ENCODE peak calls at places on chromosome 22, in five cellular contexts. One of them, this sample, is unnamed.

GRCh38 chr22:29907753-29908515 is 25.0 kb downstream of the MTMR3 start:
- DNase-seq in spleen: no peak
- DNase-seq in adrenal gland: peak
- DNase-seq in right lobe of liver: peak
- DNase-seq in body of pancreas: peak
- DNase-seq in this sample: peak

GRCh38 chr22:42281284-42281683 is 10.8 kb upstream of the TCF20 start:
- DNase-seq in spleen: peak
- DNase-seq in adrenal gland: no peak
- DNase-seq in right lobe of liver: no peak
- DNase-seq in body of pancreas: no peak
- DNase-seq in this sample: no peak

GRCh38 chr22:21642584-21643448 is 714 bp downstream of the SDF2L1 start:
- DNase-seq in spleen: peak
- DNase-seq in adrenal gland: peak
- DNase-seq in right lobe of liver: peak
- DNase-seq in body of pancreas: peak
- DNase-seq in this sample: peak

GRCh38 chr22:42691440-42691839 is 29.2 kb downstream of the A4GALT start:
- DNase-seq in spleen: no peak
- DNase-seq in adrenal gland: no peak
- DNase-seq in right lobe of liver: no peak
- DNase-seq in body of pancreas: no peak
- DNase-seq in this sample: no peak

GRCh38 chr22:29706991-29707390 is 12.8 kb upstream of the CABP7 start:
- DNase-seq in spleen: no peak
- DNase-seq in adrenal gland: no peak
- DNase-seq in right lobe of liver: no peak
- DNase-seq in body of pancreas: peak
- DNase-seq in this sample: no peak

GRCh38 chr22:19004471-19004870 is 68.4 kb upstream of the PRODH start:
- DNase-seq in spleen: no peak
- DNase-seq in adrenal gland: no peak
- DNase-seq in right lobe of liver: no peak
- DNase-seq in body of pancreas: no peak
- DNase-seq in this sample: no peak

GRCh38 chr22:27918351-27919221 is 470 bp downstream of the PITPNB start:
- DNase-seq in spleen: no peak
- DNase-seq in adrenal gland: peak
- DNase-seq in right lobe of liver: peak
- DNase-seq in body of pancreas: peak
- DNase-seq in this sample: peak

GRCh38 chr22:26650722-26651421 is 6.5 kb upstream of the MIAT start:
- DNase-seq in spleen: no peak
- DNase-seq in adrenal gland: no peak
- DNase-seq in right lobe of liver: no peak
- DNase-seq in body of pancreas: no peak
- DNase-seq in this sample: no peak

GRCh38 chr22:29994027-29994715 is 86.1 kb upstream of the HORMAD2 start:
- DNase-seq in spleen: no peak
- DNase-seq in adrenal gland: no peak
- DNase-seq in right lobe of liver: no peak
- DNase-seq in body of pancreas: no peak
- DNase-seq in this sample: peak

GRCh38 chr22:45602824-45603301 is 68.8 kb upstream of the ATXN10 start:
- DNase-seq in spleen: peak
- DNase-seq in adrenal gland: no peak
- DNase-seq in right lobe of liver: no peak
- DNase-seq in body of pancreas: no peak
- DNase-seq in this sample: no peak

GRCh38 chr22:23970816-23971482 is 3.3 kb downstream of the DDT start:
- DNase-seq in spleen: no peak
- DNase-seq in adrenal gland: no peak
- DNase-seq in right lobe of liver: peak
- DNase-seq in body of pancreas: no peak
- DNase-seq in this sample: no peak

GRCh38 chr22:23969071-23969470 is 2.4 kb downstream of the DDTL start:
- DNase-seq in spleen: no peak
- DNase-seq in adrenal gland: no peak
- DNase-seq in right lobe of liver: no peak
- DNase-seq in body of pancreas: no peak
- DNase-seq in this sample: no peak

GRCh38 chr22:23970201-23970641 is 3.5 kb downstream of the DDTL start:
- DNase-seq in spleen: no peak
- DNase-seq in adrenal gland: no peak
- DNase-seq in right lobe of liver: no peak
- DNase-seq in body of pancreas: no peak
- DNase-seq in this sample: no peak
- TF ChIP-seq POLR2A in spleen: no peak
- TF ChIP-seq POLR2A in adrenal gland: no peak
- TF ChIP-seq POLR2A in right lobe of liver: no peak
- TF ChIP-seq POLR2A in body of pancreas: peak
- TF ChIP-seq POLR2A in this sample: no peak

DNA sequence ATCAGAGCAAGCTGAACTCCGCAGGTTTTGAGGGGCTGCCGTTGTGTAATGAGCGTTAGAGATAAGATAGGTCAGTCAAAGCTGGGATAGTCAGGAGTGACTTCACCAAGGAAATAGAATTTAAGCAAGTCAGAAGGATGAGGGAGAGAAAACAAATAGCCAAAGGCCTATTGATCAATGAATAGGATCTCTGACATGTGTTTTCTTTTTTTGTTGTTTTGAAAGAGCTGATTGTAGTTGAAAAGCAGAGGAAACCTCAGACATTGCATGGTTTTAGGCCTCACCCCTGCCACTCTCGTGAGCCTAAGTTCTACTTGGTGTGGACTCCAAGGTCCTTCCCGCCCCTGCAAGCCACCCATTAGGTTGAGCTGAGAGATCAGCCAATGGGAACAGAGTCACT is 3.2 kb downstream of the EIF3L start:
- DNase-seq in spleen: no peak
- DNase-seq in adrenal gland: no peak
- DNase-seq in right lobe of liver: no peak
- DNase-seq in body of pancreas: no peak
- DNase-seq in this sample: no peak
- H3K27ac ChIP-seq in spleen: no peak
- H3K27ac ChIP-seq in adrenal gland: no peak
- H3K27ac ChIP-seq in right lobe of liver: no peak
- H3K27ac ChIP-seq in body of pancreas: peak
- H3K27ac ChIP-seq in this sample: no peak

DNA sequence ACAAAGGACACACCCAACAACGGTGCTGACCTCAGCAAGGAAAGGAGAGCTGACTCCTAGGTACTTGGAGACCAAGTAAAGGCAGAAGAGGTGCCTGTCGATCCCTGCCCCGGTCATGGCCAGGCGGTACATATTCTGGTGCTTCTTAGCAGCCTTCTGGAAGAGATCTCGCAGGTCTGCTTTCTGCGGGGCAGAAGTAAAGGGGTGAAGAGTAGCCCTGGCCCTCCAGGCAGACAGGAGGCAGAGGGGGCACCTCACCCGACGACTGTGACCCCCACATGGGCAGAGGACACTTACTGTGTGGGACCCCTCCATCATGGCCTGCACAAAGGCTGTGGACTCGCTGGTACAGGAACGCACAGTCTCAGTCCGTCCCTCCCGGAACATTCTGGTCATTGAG is 7.4 kb downstream of the CPT1B start:
- DNase-seq in spleen: no peak
- DNase-seq in adrenal gland: no peak
- DNase-seq in right lobe of liver: no peak
- DNase-seq in body of pancreas: no peak
- DNase-seq in this sample: no peak
- TF ChIP-seq POLR2A in spleen: no peak
- TF ChIP-seq POLR2A in adrenal gland: no peak
- TF ChIP-seq POLR2A in right lobe of liver: no peak
- TF ChIP-seq POLR2A in body of pancreas: no peak
- TF ChIP-seq POLR2A in this sample: no peak

GRCh38 chr22:23522642-23523251 is 57.3 kb downstream of the IGLL1 start:
- DNase-seq in spleen: peak
- DNase-seq in adrenal gland: no peak
- DNase-seq in right lobe of liver: no peak
- DNase-seq in body of pancreas: no peak
- DNase-seq in this sample: peak
- H3K27ac ChIP-seq in spleen: peak
- H3K27ac ChIP-seq in adrenal gland: no peak
- H3K27ac ChIP-seq in right lobe of liver: peak
- H3K27ac ChIP-seq in body of pancreas: peak
- H3K27ac ChIP-seq in this sample: peak

GRCh38 chr22:35230839-35231584 is 26.3 kb upstream of the HMGXB4 start:
- DNase-seq in spleen: no peak
- DNase-seq in adrenal gland: no peak
- DNase-seq in right lobe of liver: no peak
- DNase-seq in body of pancreas: no peak
- DNase-seq in this sample: no peak
- TF ChIP-seq POLR2A in spleen: no peak
- TF ChIP-seq POLR2A in adrenal gland: no peak
- TF ChIP-seq POLR2A in right lobe of liver: no peak
- TF ChIP-seq POLR2A in body of pancreas: no peak
- TF ChIP-seq POLR2A in this sample: no peak

GRCh38 chr22:20025401-20026203 is 4.7 kb downstream of the TANGO2 start:
- DNase-seq in spleen: peak
- DNase-seq in adrenal gland: no peak
- DNase-seq in right lobe of liver: peak
- DNase-seq in body of pancreas: no peak
- DNase-seq in this sample: no peak

GRCh38 chr22:20024225-20025087 is 3.5 kb downstream of the TANGO2 start:
- DNase-seq in spleen: peak
- DNase-seq in adrenal gland: peak
- DNase-seq in right lobe of liver: peak
- DNase-seq in body of pancreas: no peak
- DNase-seq in this sample: no peak

GRCh38 chr22:20022231-20023069 is 1.5 kb downstream of the TANGO2 start:
- DNase-seq in spleen: no peak
- DNase-seq in adrenal gland: no peak
- DNase-seq in right lobe of liver: no peak
- DNase-seq in body of pancreas: no peak
- DNase-seq in this sample: no peak

GRCh38 chr22:20021196-20022181 is 579 bp downstream of the TANGO2 start:
- DNase-seq in spleen: no peak
- DNase-seq in adrenal gland: peak
- DNase-seq in right lobe of liver: peak
- DNase-seq in body of pancreas: peak
- DNase-seq in this sample: peak

DNA sequence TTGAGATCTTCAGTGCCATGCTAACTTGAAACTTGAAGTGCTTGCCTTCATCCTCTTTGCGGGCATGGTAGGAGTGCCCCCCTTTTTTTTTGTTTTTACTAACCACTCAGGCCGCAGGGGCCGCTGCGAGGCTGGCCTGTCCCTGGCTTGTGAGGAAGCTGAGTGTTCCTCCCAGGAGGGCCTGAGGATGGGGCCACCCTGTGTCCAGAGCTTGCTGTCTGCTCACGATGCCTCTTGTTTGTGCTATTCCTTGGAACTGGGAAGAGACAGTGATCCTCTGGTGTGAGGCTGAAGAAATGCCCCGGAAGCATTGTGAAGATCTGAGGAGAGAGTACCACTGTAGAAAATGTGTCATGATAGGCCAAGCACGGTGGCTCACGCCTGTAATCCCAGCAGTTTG is 2.3 kb downstream of the TANGO2 start:
- DNase-seq in spleen: no peak
- DNase-seq in adrenal gland: no peak
- DNase-seq in right lobe of liver: no peak
- DNase-seq in body of pancreas: no peak
- DNase-seq in this sample: no peak
- H3K27ac ChIP-seq in spleen: peak
- H3K27ac ChIP-seq in adrenal gland: no peak
- H3K27ac ChIP-seq in right lobe of liver: no peak
- H3K27ac ChIP-seq in body of pancreas: no peak
- H3K27ac ChIP-seq in this sample: no peak